ENCODE peak calls at places on chromosomes 4 and X, in four cellular contexts. O is progenitor cell of endocrine pancreas, G is heart right ventricle, H is glutamatergic neuron. D is an unnamed sample.

GRCh38 chr4:159682996-159683395 is 580.1 kb downstream of the RAPGEF2 start:
- DNase-seq in H (no peak), O (no peak), G (no peak), D (no peak)

GRCh38 chr4:3047464-3048286 is 26.7 kb downstream of the HTT-AS start:
- DNase-seq in H (peak), G (peak), O (peak), D (peak)

GRCh38 chr4:73918058-73918457 is 48.9 kb downstream of the CXCL1 start:
- DNase-seq in G (no peak), O (no peak), H (no peak), D (no peak)

GRCh38 chrX:126770179-126770578 is 49.4 kb upstream of the PRR32 start:
- DNase-seq in G (no peak), H (no peak), O (no peak), D (peak)

GRCh38 chr4:112592717-112593116 is 44.0 kb downstream of the ZGRF1 start:
- DNase-seq in O (no peak), H (no peak), G (no peak), D (no peak)

GRCh38 chr4:186148335-186148975 is 42.9 kb upstream of the CYP4V2 start:
- DNase-seq in H (no peak), G (no peak), O (no peak), D (no peak)

GRCh38 chrX:154384284-154384892 is 5.3 kb downstream of the EMD start:
- DNase-seq in H (no peak), G (no peak), O (no peak), D (no peak)

GRCh38 chr4:1720163-1720983 is 750 bp downstream of the TMEM129 start:
- DNase-seq in H (peak), O (peak), G (no peak), D (peak)

GRCh38 chrX:129726307-129727111 is 12.3 kb upstream of the XPNPEP2 start:
- DNase-seq in G (peak), O (peak), H (peak), D (peak)

GRCh38 chrX:101658661-101659477 is 781 bp downstream of the ARMCX2 start:
- DNase-seq in G (peak), O (peak), H (peak), D (peak)

GRCh38 chr4:3414421-3415279 is 27.1 kb upstream of the HGFAC start:
- DNase-seq in H (peak), O (no peak), G (no peak), D (peak)

GRCh38 chr4:47827339-47828047 is 10.4 kb downstream of the CORIN start:
- DNase-seq in G (no peak), O (no peak), H (no peak), D (no peak)

GRCh38 chrX:13067842-13068241 is 23.4 kb upstream of the FAM9C start:
- DNase-seq in G (no peak), O (no peak), H (no peak), D (no peak)

GRCh38 chr4:6956087-6956433 is 46.4 kb downstream of the TBC1D14 start:
- DNase-seq in H (no peak), O (no peak), G (no peak), D (no peak)

GRCh38 chr4:8374851-8375649 is 65.5 kb downstream of the ACOX3 start:
- DNase-seq in O (no peak), G (no peak), H (no peak), D (no peak)

GRCh38 chr4:84286048-84286447 is 213.0 kb downstream of the NKX6-1 start:
- DNase-seq in O (no peak), H (no peak), G (no peak), D (no peak)

GRCh38 chr4:89411539-89411938 is 103.9 kb upstream of the GPRIN3 start:
- DNase-seq in H (no peak), G (peak), O (no peak), D (no peak)

GRCh38 chr4:4416981-4417380 is 30.1 kb downstream of the NSG1 start:
- DNase-seq in O (no peak), G (no peak), H (no peak), D (no peak)

GRCh38 chr4:127000846-127001245 is 631.9 kb upstream of the INTU start:
- DNase-seq in O (no peak), H (no peak), G (no peak), D (no peak)

GRCh38 chrX:132983496-132983895 is 25.1 kb upstream of the HS6ST2 start:
- DNase-seq in G (no peak), H (no peak), O (no peak), D (no peak)

GRCh38 chrX:19852014-19853005 is 35.1 kb downstream of the SH3KBP1 start:
- DNase-seq in O (no peak), H (no peak), G (peak), D (no peak)

GRCh38 chr4:25552580-25553271 is 102.9 kb upstream of the SLC34A2 start:
- DNase-seq in G (peak), O (no peak), H (no peak), D (no peak)

GRCh38 chr4:38382492-38382891 is 281.5 kb upstream of the KLF3 start:
- DNase-seq in H (no peak), O (no peak), G (no peak), D (no peak)
- TF ChIP-seq CTCF in H (no peak), O (no peak), G (no peak), D (no peak)

GRCh38 chrX:32443841-32444240 is 767.5 kb downstream of the DMD start:
- DNase-seq in G (no peak), O (no peak), H (no peak), D (no peak)
- TF ChIP-seq CTCF in G (no peak), O (no peak), H (no peak), D (no peak)

GRCh38 chrX:85611926-85612325 is 232.5 kb upstream of the POF1B start:
- DNase-seq in H (no peak), O (no peak), G (no peak), D (no peak)
- TF ChIP-seq CTCF in H (peak), O (peak), G (peak), D (peak)

GRCh38 chrX:24838624-24839023 is 144.9 kb downstream of the POLA1 start:
- DNase-seq in G (peak), O (no peak), H (no peak), D (peak)
- TF ChIP-seq CTCF in G (peak), O (peak), H (peak), D (peak)